ENCODE peak calls at places on chromosomes 13 and 19, in eight cellular contexts. E, B, S, R, Y, M, I and V are unnamed samples.

GRCh38 chr19:28324275-28325060 is 888.5 kb downstream of the UQCRFS1 start:
- DNase-seq in Y (no peak), B (no peak), I (no peak), R (no peak), S (no peak), M (no peak), E (no peak), V (no peak)

GRCh38 chr19:5154129-5154798 is 185.4 kb downstream of the KDM4B start:
- DNase-seq in S (no peak), M (no peak), I (no peak), Y (peak), E (no peak), B (no peak), R (no peak), V (no peak)

GRCh38 chr13:99749627-99750026 is 221.9 kb downstream of the ZIC5 start:
- DNase-seq in R (no peak), B (no peak), I (no peak), Y (no peak), M (no peak), S (no peak), E (no peak), V (no peak)

GRCh38 chr13:75713852-75714251 is 77.7 kb downstream of the LMO7 start:
- DNase-seq in S (no peak), R (no peak), M (no peak), B (no peak), Y (no peak), E (no peak), I (no peak), V (no peak)

GRCh38 chr13:99185606-99186005 is 15.0 kb upstream of the UBAC2 start:
- DNase-seq in I (no peak), Y (no peak), E (no peak), B (no peak), S (no peak), R (no peak), M (no peak), V (no peak)

GRCh38 chr13:60701919-60702318 is 304.9 kb downstream of the TDRD3 start:
- DNase-seq in M (no peak), B (no peak), Y (no peak), I (no peak), S (no peak), R (no peak), E (no peak), V (no peak)

GRCh38 chr13:52034616-52035226 is 10.2 kb downstream of the UTP14C start:
- DNase-seq in I (no peak), S (peak), E (no peak), M (no peak), Y (no peak), R (no peak), B (no peak), V (no peak)

GRCh38 chr13:110173247-110173818 is 133.6 kb downstream of the COL4A1 start:
- DNase-seq in R (no peak), B (no peak), Y (no peak), E (peak), M (no peak), S (no peak), I (no peak), V (no peak)

GRCh38 chr19:6890938-6891337 is 3.6 kb downstream of the ADGRE1 start:
- DNase-seq in S (no peak), Y (peak), I (no peak), B (no peak), R (no peak), M (no peak), E (no peak), V (no peak)

GRCh38 chr13:94228781-94229180 is 250.7 kb downstream of the DCT start:
- DNase-seq in R (no peak), S (no peak), E (no peak), M (no peak), Y (no peak), I (no peak), B (no peak), V (no peak)

GRCh38 chr13:41222259-41222852 is 28.0 kb upstream of the KBTBD7 start:
- DNase-seq in S (peak), E (peak), R (no peak), I (no peak), Y (peak), B (peak), M (peak), V (no peak)

GRCh38 chr19:41646589-41647204 is 19.8 kb upstream of the CEACAM4 start:
- DNase-seq in I (no peak), E (no peak), R (peak), B (no peak), Y (peak), S (no peak), M (no peak), V (no peak)

GRCh38 chr13:34207334-34207733 is 389.4 kb downstream of the RFC3 start:
- DNase-seq in B (no peak), S (peak), M (no peak), I (no peak), Y (no peak), E (peak), R (no peak), V (peak)

GRCh38 chr19:49570138-49570856 is 10.1 kb downstream of the NOSIP start:
- DNase-seq in E (peak), R (no peak), S (peak), Y (peak), B (peak), I (no peak), M (peak), V (no peak)

GRCh38 chr13:76885203-76886004 is 801 bp downstream of the KCTD12 start:
- DNase-seq in E (peak), Y (peak), I (peak), R (peak), S (peak), B (peak), M (peak), V (peak)

GRCh38 chr13:33258437-33259193 is 26.9 kb downstream of the STARD13 start:
- DNase-seq in M (no peak), E (no peak), S (no peak), I (no peak), R (no peak), B (no peak), Y (no peak), V (no peak)

GRCh38 chr19:872266-872951 is 12.9 kb downstream of the CFD start:
- DNase-seq in R (peak), B (peak), M (no peak), I (peak), Y (peak), E (peak), S (peak), V (peak)

GRCh38 chr13:29362849-29363604 is 232.5 kb downstream of the SLC7A1 start:
- DNase-seq in B (peak), R (no peak), S (peak), M (no peak), Y (peak), I (no peak), E (peak), V (no peak)

GRCh38 chr13:60574706-60575105 is 177.7 kb downstream of the TDRD3 start:
- DNase-seq in R (no peak), M (no peak), S (no peak), B (no peak), Y (no peak), I (no peak), E (no peak), V (no peak)

GRCh38 chr13:95624020-95624419 is 20.5 kb downstream of the DZIP1 start:
- DNase-seq in S (peak), R (no peak), B (no peak), E (peak), I (no peak), Y (peak), M (peak), V (no peak)

GRCh38 chr13:58712191-58712590 is 1080.6 kb downstream of the PCDH17 start:
- DNase-seq in S (no peak), I (no peak), R (no peak), M (no peak), E (no peak), Y (no peak), B (no peak), V (no peak)

GRCh38 chr19:48836089-48837017 is at the start of gene HSD17B14:
- DNase-seq in M (no peak), Y (peak), S (peak), B (no peak), R (no peak), I (no peak), E (no peak), V (peak)

GRCh38 chr13:31161583-31162150 is at the start of gene HSPH1:
- DNase-seq in B (peak), E (peak), Y (peak), M (peak), S (peak), R (peak), I (peak), V (peak)

GRCh38 chr19:18939922-18940775 is 868 bp downstream of the HOMER3 start:
- DNase-seq in I (no peak), B (no peak), M (no peak), E (peak), S (peak), Y (peak), R (no peak), V (peak)

GRCh38 chr13:30319703-30320102 is 12.4 kb upstream of the KATNAL1 start:
- DNase-seq in I (no peak), Y (no peak), S (no peak), M (no peak), E (no peak), B (no peak), R (no peak), V (no peak)

GRCh38 chr13:76976488-76976887 is 15.4 kb upstream of the CLN5 start:
- DNase-seq in Y (no peak), B (no peak), S (no peak), R (no peak), E (peak), M (no peak), I (no peak), V (no peak)

GRCh38 chr13:76928456-76928855 is 19.9 kb upstream of the ACOD1 start:
- DNase-seq in E (peak), I (no peak), M (no peak), B (no peak), S (no peak), R (no peak), Y (no peak), V (no peak)

GRCh38 chr13:113860051-113860471 is 3.8 kb downstream of the GAS6 start:
- DNase-seq in B (no peak), R (no peak), S (no peak), Y (no peak), I (peak), E (no peak), M (no peak), V (peak)

GRCh38 chr13:40377783-40378182 is 288.7 kb downstream of the FOXO1 start:
- DNase-seq in B (no peak), Y (peak), E (no peak), M (no peak), R (no peak), S (no peak), I (no peak), V (no peak)